ENCODE peak calls at places on chromosome 22, in six cellular contexts. One of them, this sample, is unnamed.

GRCh38 chr22:20354238-20354975 is 34.5 kb upstream of the DGCR6L start:
- DNase-seq in stimulated activated CD8-positive, alpha-beta memory T cell treated with anti-CD3 and anti-CD28 coated beads, Interleukin-15, amount 100 ng/mL, for 4 hours: no peak
- DNase-seq in T-helper 2 cell: no peak
- DNase-seq in foreskin fibroblast: no peak
- DNase-seq in activated CD4-positive, alpha-beta T cell treated with anti-CD3 and anti-CD28 coated beads, Interleukin-2, amount 10 ng/mL, durations not matched to agents 24 days and 14 days: peak; percentile 45
- DNase-seq in C1 segment of cervical spinal cord: no peak
- DNase-seq in this sample: no peak

GRCh38 chr22:20776624-20777405 is 2.9 kb downstream of the SERPIND1 start:
- DNase-seq in activated CD4-positive, alpha-beta T cell treated with anti-CD3 and anti-CD28 coated beads, Interleukin-2, amount 10 ng/mL, durations not matched to agents 24 days and 14 days: no peak
- DNase-seq in stimulated activated CD8-positive, alpha-beta memory T cell treated with anti-CD3 and anti-CD28 coated beads, Interleukin-15, amount 100 ng/mL, for 4 hours: no peak
- DNase-seq in C1 segment of cervical spinal cord: no peak
- DNase-seq in T-helper 2 cell: no peak
- DNase-seq in foreskin fibroblast: no peak
- DNase-seq in this sample: no peak

GRCh38 chr22:22996511-22997261 is 73.6 kb upstream of the GNAZ start:
- DNase-seq in foreskin fibroblast: no peak
- DNase-seq in stimulated activated CD8-positive, alpha-beta memory T cell treated with anti-CD3 and anti-CD28 coated beads, Interleukin-15, amount 100 ng/mL, for 4 hours: no peak
- DNase-seq in activated CD4-positive, alpha-beta T cell treated with anti-CD3 and anti-CD28 coated beads, Interleukin-2, amount 10 ng/mL, durations not matched to agents 24 days and 14 days: no peak
- DNase-seq in C1 segment of cervical spinal cord: no peak
- DNase-seq in T-helper 2 cell: no peak
- DNase-seq in this sample: no peak

GRCh38 chr22:31753634-31754471 is at the start of gene DEPDC5:
- DNase-seq in C1 segment of cervical spinal cord: peak; percentile 88
- DNase-seq in foreskin fibroblast: peak; percentile 93
- DNase-seq in T-helper 2 cell: peak; percentile 97
- DNase-seq in activated CD4-positive, alpha-beta T cell treated with anti-CD3 and anti-CD28 coated beads, Interleukin-2, amount 10 ng/mL, durations not matched to agents 24 days and 14 days: peak; percentile 100
- DNase-seq in stimulated activated CD8-positive, alpha-beta memory T cell treated with anti-CD3 and anti-CD28 coated beads, Interleukin-15, amount 100 ng/mL, for 4 hours: peak; percentile 94
- DNase-seq in this sample: peak; percentile 96

GRCh38 chr22:37084385-37084784 is 25.1 kb downstream of the TMPRSS6 start:
- DNase-seq in activated CD4-positive, alpha-beta T cell treated with anti-CD3 and anti-CD28 coated beads, Interleukin-2, amount 10 ng/mL, durations not matched to agents 24 days and 14 days: no peak
- DNase-seq in stimulated activated CD8-positive, alpha-beta memory T cell treated with anti-CD3 and anti-CD28 coated beads, Interleukin-15, amount 100 ng/mL, for 4 hours: no peak
- DNase-seq in C1 segment of cervical spinal cord: no peak
- DNase-seq in foreskin fibroblast: no peak
- DNase-seq in T-helper 2 cell: no peak
- DNase-seq in this sample: no peak

GRCh38 chr22:43550024-43550620 is 138.3 kb downstream of the MPPED1 start:
- DNase-seq in T-helper 2 cell: no peak
- DNase-seq in stimulated activated CD8-positive, alpha-beta memory T cell treated with anti-CD3 and anti-CD28 coated beads, Interleukin-15, amount 100 ng/mL, for 4 hours: no peak
- DNase-seq in activated CD4-positive, alpha-beta T cell treated with anti-CD3 and anti-CD28 coated beads, Interleukin-2, amount 10 ng/mL, durations not matched to agents 24 days and 14 days: no peak
- DNase-seq in foreskin fibroblast: no peak
- DNase-seq in C1 segment of cervical spinal cord: no peak
- DNase-seq in this sample: peak; percentile 89

GRCh38 chr22:29207562-29208501 is 2.1 kb downstream of the EMID1 start:
- DNase-seq in activated CD4-positive, alpha-beta T cell treated with anti-CD3 and anti-CD28 coated beads, Interleukin-2, amount 10 ng/mL, durations not matched to agents 24 days and 14 days: no peak
- DNase-seq in C1 segment of cervical spinal cord: no peak
- DNase-seq in foreskin fibroblast: no peak
- DNase-seq in stimulated activated CD8-positive, alpha-beta memory T cell treated with anti-CD3 and anti-CD28 coated beads, Interleukin-15, amount 100 ng/mL, for 4 hours: no peak
- DNase-seq in T-helper 2 cell: no peak
- DNase-seq in this sample: no peak

GRCh38 chr22:44192811-44193536 is 12.2 kb downstream of the PARVG start:
- DNase-seq in stimulated activated CD8-positive, alpha-beta memory T cell treated with anti-CD3 and anti-CD28 coated beads, Interleukin-15, amount 100 ng/mL, for 4 hours: no peak
- DNase-seq in foreskin fibroblast: no peak
- DNase-seq in C1 segment of cervical spinal cord: no peak
- DNase-seq in T-helper 2 cell: no peak
- DNase-seq in activated CD4-positive, alpha-beta T cell treated with anti-CD3 and anti-CD28 coated beads, Interleukin-2, amount 10 ng/mL, durations not matched to agents 24 days and 14 days: no peak
- DNase-seq in this sample: no peak

GRCh38 chr22:40855960-40856512 is 403 bp downstream of the ST13 start:
- DNase-seq in T-helper 2 cell: no peak
- DNase-seq in stimulated activated CD8-positive, alpha-beta memory T cell treated with anti-CD3 and anti-CD28 coated beads, Interleukin-15, amount 100 ng/mL, for 4 hours: no peak
- DNase-seq in activated CD4-positive, alpha-beta T cell treated with anti-CD3 and anti-CD28 coated beads, Interleukin-2, amount 10 ng/mL, durations not matched to agents 24 days and 14 days: no peak
- DNase-seq in C1 segment of cervical spinal cord: peak; percentile 83
- DNase-seq in foreskin fibroblast: no peak
- DNase-seq in this sample: peak; percentile 28

GRCh38 chr22:19679476-19680099 is 34.7 kb upstream of the SEPTIN5 start:
- DNase-seq in stimulated activated CD8-positive, alpha-beta memory T cell treated with anti-CD3 and anti-CD28 coated beads, Interleukin-15, amount 100 ng/mL, for 4 hours: peak; percentile 3
- DNase-seq in foreskin fibroblast: no peak
- DNase-seq in activated CD4-positive, alpha-beta T cell treated with anti-CD3 and anti-CD28 coated beads, Interleukin-2, amount 10 ng/mL, durations not matched to agents 24 days and 14 days: peak; percentile 82
- DNase-seq in T-helper 2 cell: peak; percentile 37
- DNase-seq in C1 segment of cervical spinal cord: no peak
- DNase-seq in this sample: no peak

GRCh38 chr22:20436309-20437252 is 1.0 kb downstream of the SCARF2 start:
- DNase-seq in T-helper 2 cell: no peak
- DNase-seq in stimulated activated CD8-positive, alpha-beta memory T cell treated with anti-CD3 and anti-CD28 coated beads, Interleukin-15, amount 100 ng/mL, for 4 hours: no peak
- DNase-seq in C1 segment of cervical spinal cord: no peak
- DNase-seq in foreskin fibroblast: peak; percentile 53
- DNase-seq in activated CD4-positive, alpha-beta T cell treated with anti-CD3 and anti-CD28 coated beads, Interleukin-2, amount 10 ng/mL, durations not matched to agents 24 days and 14 days: peak; percentile 66
- DNase-seq in this sample: no peak

GRCh38 chr22:24039046-24039445 is 27.9 kb downstream of the CABIN1 start:
- DNase-seq in stimulated activated CD8-positive, alpha-beta memory T cell treated with anti-CD3 and anti-CD28 coated beads, Interleukin-15, amount 100 ng/mL, for 4 hours: no peak
- DNase-seq in C1 segment of cervical spinal cord: no peak
- DNase-seq in foreskin fibroblast: no peak
- DNase-seq in activated CD4-positive, alpha-beta T cell treated with anti-CD3 and anti-CD28 coated beads, Interleukin-2, amount 10 ng/mL, durations not matched to agents 24 days and 14 days: no peak
- DNase-seq in T-helper 2 cell: no peak
- DNase-seq in this sample: no peak

GRCh38 chr22:33332538-33332937 is 274.4 kb upstream of the SYN3 start:
- DNase-seq in activated CD4-positive, alpha-beta T cell treated with anti-CD3 and anti-CD28 coated beads, Interleukin-2, amount 10 ng/mL, durations not matched to agents 24 days and 14 days: no peak
- DNase-seq in foreskin fibroblast: no peak
- DNase-seq in C1 segment of cervical spinal cord: no peak
- DNase-seq in T-helper 2 cell: no peak
- DNase-seq in stimulated activated CD8-positive, alpha-beta memory T cell treated with anti-CD3 and anti-CD28 coated beads, Interleukin-15, amount 100 ng/mL, for 4 hours: no peak
- DNase-seq in this sample: no peak

GRCh38 chr22:42699953-42700352 is 20.7 kb downstream of the A4GALT start:
- DNase-seq in T-helper 2 cell: no peak
- DNase-seq in activated CD4-positive, alpha-beta T cell treated with anti-CD3 and anti-CD28 coated beads, Interleukin-2, amount 10 ng/mL, durations not matched to agents 24 days and 14 days: no peak
- DNase-seq in C1 segment of cervical spinal cord: no peak
- DNase-seq in stimulated activated CD8-positive, alpha-beta memory T cell treated with anti-CD3 and anti-CD28 coated beads, Interleukin-15, amount 100 ng/mL, for 4 hours: no peak
- DNase-seq in foreskin fibroblast: no peak
- DNase-seq in this sample: no peak

GRCh38 chr22:26579331-26579886 is 10.5 kb downstream of the TPST2 start:
- DNase-seq in T-helper 2 cell: no peak
- DNase-seq in activated CD4-positive, alpha-beta T cell treated with anti-CD3 and anti-CD28 coated beads, Interleukin-2, amount 10 ng/mL, durations not matched to agents 24 days and 14 days: peak; percentile 91
- DNase-seq in foreskin fibroblast: no peak
- DNase-seq in C1 segment of cervical spinal cord: no peak
- DNase-seq in stimulated activated CD8-positive, alpha-beta memory T cell treated with anti-CD3 and anti-CD28 coated beads, Interleukin-15, amount 100 ng/mL, for 4 hours: no peak
- DNase-seq in this sample: peak; percentile 51

GRCh38 chr22:24563246-24563645 is 7.4 kb downstream of the SNRPD3 start:
- DNase-seq in activated CD4-positive, alpha-beta T cell treated with anti-CD3 and anti-CD28 coated beads, Interleukin-2, amount 10 ng/mL, durations not matched to agents 24 days and 14 days: no peak
- DNase-seq in T-helper 2 cell: no peak
- DNase-seq in stimulated activated CD8-positive, alpha-beta memory T cell treated with anti-CD3 and anti-CD28 coated beads, Interleukin-15, amount 100 ng/mL, for 4 hours: no peak
- DNase-seq in foreskin fibroblast: no peak
- DNase-seq in C1 segment of cervical spinal cord: no peak
- DNase-seq in this sample: no peak

GRCh38 chr22:50399751-50400331 is 56.7 kb downstream of the PPP6R2 start:
- DNase-seq in T-helper 2 cell: no peak
- DNase-seq in stimulated activated CD8-positive, alpha-beta memory T cell treated with anti-CD3 and anti-CD28 coated beads, Interleukin-15, amount 100 ng/mL, for 4 hours: no peak
- DNase-seq in C1 segment of cervical spinal cord: peak; percentile 61
- DNase-seq in foreskin fibroblast: peak; percentile 6
- DNase-seq in activated CD4-positive, alpha-beta T cell treated with anti-CD3 and anti-CD28 coated beads, Interleukin-2, amount 10 ng/mL, durations not matched to agents 24 days and 14 days: peak; percentile 68
- DNase-seq in this sample: no peak

GRCh38 chr22:44640618-44641155 is 61.3 kb upstream of the PRR5 start:
- DNase-seq in activated CD4-positive, alpha-beta T cell treated with anti-CD3 and anti-CD28 coated beads, Interleukin-2, amount 10 ng/mL, durations not matched to agents 24 days and 14 days: no peak
- DNase-seq in stimulated activated CD8-positive, alpha-beta memory T cell treated with anti-CD3 and anti-CD28 coated beads, Interleukin-15, amount 100 ng/mL, for 4 hours: no peak
- DNase-seq in foreskin fibroblast: no peak
- DNase-seq in T-helper 2 cell: no peak
- DNase-seq in C1 segment of cervical spinal cord: no peak
- DNase-seq in this sample: no peak

GRCh38 chr22:17836977-17837742 is 62.9 kb upstream of the BID start:
- DNase-seq in activated CD4-positive, alpha-beta T cell treated with anti-CD3 and anti-CD28 coated beads, Interleukin-2, amount 10 ng/mL, durations not matched to agents 24 days and 14 days: no peak
- DNase-seq in T-helper 2 cell: no peak
- DNase-seq in C1 segment of cervical spinal cord: no peak
- DNase-seq in foreskin fibroblast: no peak
- DNase-seq in stimulated activated CD8-positive, alpha-beta memory T cell treated with anti-CD3 and anti-CD28 coated beads, Interleukin-15, amount 100 ng/mL, for 4 hours: no peak
- DNase-seq in this sample: no peak

GRCh38 chr22:29093501-29093921 is 20.7 kb downstream of the KREMEN1 start:
- DNase-seq in T-helper 2 cell: no peak
- DNase-seq in foreskin fibroblast: peak; percentile 84
- DNase-seq in stimulated activated CD8-positive, alpha-beta memory T cell treated with anti-CD3 and anti-CD28 coated beads, Interleukin-15, amount 100 ng/mL, for 4 hours: no peak
- DNase-seq in activated CD4-positive, alpha-beta T cell treated with anti-CD3 and anti-CD28 coated beads, Interleukin-2, amount 10 ng/mL, durations not matched to agents 24 days and 14 days: no peak
- DNase-seq in C1 segment of cervical spinal cord: no peak
- DNase-seq in this sample: no peak

GRCh38 chr22:19291580-19292261 is at the start of gene CLTCL1:
- DNase-seq in stimulated activated CD8-positive, alpha-beta memory T cell treated with anti-CD3 and anti-CD28 coated beads, Interleukin-15, amount 100 ng/mL, for 4 hours: peak; percentile 51
- DNase-seq in activated CD4-positive, alpha-beta T cell treated with anti-CD3 and anti-CD28 coated beads, Interleukin-2, amount 10 ng/mL, durations not matched to agents 24 days and 14 days: peak; percentile 92
- DNase-seq in foreskin fibroblast: peak; percentile 57
- DNase-seq in C1 segment of cervical spinal cord: peak; percentile 74
- DNase-seq in T-helper 2 cell: peak; percentile 64
- DNase-seq in this sample: peak; percentile 68

GRCh38 chr22:18970948-18971315 is 34.8 kb upstream of the PRODH start:
- DNase-seq in foreskin fibroblast: no peak
- DNase-seq in C1 segment of cervical spinal cord: no peak
- DNase-seq in stimulated activated CD8-positive, alpha-beta memory T cell treated with anti-CD3 and anti-CD28 coated beads, Interleukin-15, amount 100 ng/mL, for 4 hours: no peak
- DNase-seq in T-helper 2 cell: no peak
- DNase-seq in activated CD4-positive, alpha-beta T cell treated with anti-CD3 and anti-CD28 coated beads, Interleukin-2, amount 10 ng/mL, durations not matched to agents 24 days and 14 days: no peak
- DNase-seq in this sample: no peak

GRCh38 chr22:20966883-20967696 is at the start of gene AIFM3:
- DNase-seq in T-helper 2 cell: no peak
- DNase-seq in C1 segment of cervical spinal cord: peak; percentile 39
- DNase-seq in foreskin fibroblast: no peak
- DNase-seq in activated CD4-positive, alpha-beta T cell treated with anti-CD3 and anti-CD28 coated beads, Interleukin-2, amount 10 ng/mL, durations not matched to agents 24 days and 14 days: no peak
- DNase-seq in stimulated activated CD8-positive, alpha-beta memory T cell treated with anti-CD3 and anti-CD28 coated beads, Interleukin-15, amount 100 ng/mL, for 4 hours: no peak
- DNase-seq in this sample: no peak

GRCh38 chr22:37260939-37261338 is 16.9 kb upstream of the RAC2 start:
- DNase-seq in C1 segment of cervical spinal cord: peak; percentile 21
- DNase-seq in foreskin fibroblast: peak; percentile 35
- DNase-seq in activated CD4-positive, alpha-beta T cell treated with anti-CD3 and anti-CD28 coated beads, Interleukin-2, amount 10 ng/mL, durations not matched to agents 24 days and 14 days: peak; percentile 90
- DNase-seq in T-helper 2 cell: no peak
- DNase-seq in stimulated activated CD8-positive, alpha-beta memory T cell treated with anti-CD3 and anti-CD28 coated beads, Interleukin-15, amount 100 ng/mL, for 4 hours: no peak
- DNase-seq in this sample: peak; percentile 76

GRCh38 chr22:28942333-28942732 is 59.0 kb downstream of the ZNRF3 start:
- DNase-seq in foreskin fibroblast: no peak
- DNase-seq in T-helper 2 cell: no peak
- DNase-seq in C1 segment of cervical spinal cord: no peak
- DNase-seq in activated CD4-positive, alpha-beta T cell treated with anti-CD3 and anti-CD28 coated beads, Interleukin-2, amount 10 ng/mL, durations not matched to agents 24 days and 14 days: no peak
- DNase-seq in stimulated activated CD8-positive, alpha-beta memory T cell treated with anti-CD3 and anti-CD28 coated beads, Interleukin-15, amount 100 ng/mL, for 4 hours: no peak
- DNase-seq in this sample: no peak

GRCh38 chr22:36702832-36703210 is 731 bp downstream of the CACNG2 start:
- DNase-seq in activated CD4-positive, alpha-beta T cell treated with anti-CD3 and anti-CD28 coated beads, Interleukin-2, amount 10 ng/mL, durations not matched to agents 24 days and 14 days: no peak
- DNase-seq in foreskin fibroblast: no peak
- DNase-seq in stimulated activated CD8-positive, alpha-beta memory T cell treated with anti-CD3 and anti-CD28 coated beads, Interleukin-15, amount 100 ng/mL, for 4 hours: no peak
- DNase-seq in T-helper 2 cell: no peak
- DNase-seq in C1 segment of cervical spinal cord: no peak
- DNase-seq in this sample: no peak

GRCh38 chr22:44670220-44670983 is 31.6 kb upstream of the PRR5 start:
- DNase-seq in activated CD4-positive, alpha-beta T cell treated with anti-CD3 and anti-CD28 coated beads, Interleukin-2, amount 10 ng/mL, durations not matched to agents 24 days and 14 days: no peak
- DNase-seq in T-helper 2 cell: no peak
- DNase-seq in stimulated activated CD8-positive, alpha-beta memory T cell treated with anti-CD3 and anti-CD28 coated beads, Interleukin-15, amount 100 ng/mL, for 4 hours: no peak
- DNase-seq in C1 segment of cervical spinal cord: no peak
- DNase-seq in foreskin fibroblast: no peak
- DNase-seq in this sample: no peak

GRCh38 chr22:21791635-21792625 is 56.3 kb upstream of the YPEL1 start:
- DNase-seq in activated CD4-positive, alpha-beta T cell treated with anti-CD3 and anti-CD28 coated beads, Interleukin-2, amount 10 ng/mL, durations not matched to agents 24 days and 14 days: peak; percentile 63
- DNase-seq in stimulated activated CD8-positive, alpha-beta memory T cell treated with anti-CD3 and anti-CD28 coated beads, Interleukin-15, amount 100 ng/mL, for 4 hours: no peak
- DNase-seq in C1 segment of cervical spinal cord: no peak
- DNase-seq in T-helper 2 cell: no peak
- DNase-seq in foreskin fibroblast: no peak
- DNase-seq in this sample: no peak

GRCh38 chr22:29904020-29904419 is 21.0 kb downstream of the MTMR3 start:
- DNase-seq in activated CD4-positive, alpha-beta T cell treated with anti-CD3 and anti-CD28 coated beads, Interleukin-2, amount 10 ng/mL, durations not matched to agents 24 days and 14 days: no peak
- DNase-seq in stimulated activated CD8-positive, alpha-beta memory T cell treated with anti-CD3 and anti-CD28 coated beads, Interleukin-15, amount 100 ng/mL, for 4 hours: no peak
- DNase-seq in T-helper 2 cell: no peak
- DNase-seq in foreskin fibroblast: no peak
- DNase-seq in C1 segment of cervical spinal cord: no peak
- DNase-seq in this sample: no peak

GRCh38 chr22:46417268-46417580 is 81.7 kb downstream of the TRMU start:
- DNase-seq in foreskin fibroblast: no peak
- DNase-seq in C1 segment of cervical spinal cord: no peak
- DNase-seq in T-helper 2 cell: no peak
- DNase-seq in activated CD4-positive, alpha-beta T cell treated with anti-CD3 and anti-CD28 coated beads, Interleukin-2, amount 10 ng/mL, durations not matched to agents 24 days and 14 days: no peak
- DNase-seq in stimulated activated CD8-positive, alpha-beta memory T cell treated with anti-CD3 and anti-CD28 coated beads, Interleukin-15, amount 100 ng/mL, for 4 hours: no peak
- DNase-seq in this sample: no peak

This sample was measured in MM.1S.